ENCODE peak calls at places on chromosomes 6 and 20, in five cellular contexts. G, J, D, W and Q are unnamed samples. For H3K36me3, the result is how much of the 10 kb centered on the place peaks cover.

GRCh38 chr6:152669894-152670293 is 27.8 kb upstream of the MYCT1 start:
- DNase-seq in G (no peak), J (no peak), D (no peak), W (peak), Q (no peak)

GRCh38 chr6:138031417-138031816 is 75.8 kb downstream of the PERP start:
- DNase-seq in G (no peak), J (no peak), D (no peak), W (no peak), Q (no peak)

GRCh38 chr6:168219167-168219566 is 100.4 kb downstream of the DACT2 start:
- DNase-seq in G (no peak), J (no peak), D (no peak), W (no peak), Q (no peak)

GRCh38 chr20:32387262-32387661 is 29.1 kb downstream of the ASXL1 start:
- DNase-seq in G (no peak), J (no peak), D (no peak), W (peak), Q (no peak)

GRCh38 chr6:10579803-10580202 is 58.7 kb downstream of the GCNT2 start:
- DNase-seq in G (no peak), J (no peak), D (no peak), W (no peak), Q (no peak)

GRCh38 chr6:42279144-42279781 is 61.6 kb upstream of the MRPS10 start:
- DNase-seq in G (no peak), J (peak), D (peak), W (peak), Q (no peak)

GRCh38 chr6:116528800-116529199 is 16.7 kb downstream of the TRAPPC3L start:
- DNase-seq in G (no peak), J (no peak), D (no peak), W (peak), Q (no peak)

GRCh38 chr6:142313284-142313683 is 11.5 kb downstream of the ADGRG6 start:
- DNase-seq in G (no peak), J (no peak), D (no peak), W (peak), Q (no peak)

GRCh38 chr6:100719883-100720682 is 161.0 kb downstream of the ASCC3 start:
- DNase-seq in G (no peak), J (no peak), D (no peak), W (peak), Q (no peak)

GRCh38 chr6:127518212-127518709 is 874 bp downstream of the MTCL3 start:
- DNase-seq in G (no peak), J (no peak), D (no peak), W (no peak), Q (no peak)

GRCh38 chr6:12101653-12102312 is 89.7 kb downstream of the HIVEP1 start:
- DNase-seq in G (no peak), J (no peak), D (no peak), W (no peak), Q (no peak)

GRCh38 chr20:61919675-61920365 is 145.9 kb downstream of the TAF4 start:
- DNase-seq in G (no peak), J (no peak), D (no peak), W (no peak), Q (no peak)

GRCh38 chr6:135196739-135197510 is 15.8 kb downstream of the MYB start:
- DNase-seq in G (no peak), J (no peak), D (no peak), W (no peak), Q (no peak)

GRCh38 chr6:135195045-135195444 is 13.9 kb downstream of the MYB start:
- DNase-seq in G (no peak), J (no peak), D (no peak), W (no peak), Q (no peak)

GRCh38 chr6:135192256-135193174 is 11.4 kb downstream of the MYB start:
- DNase-seq in G (no peak), J (no peak), D (no peak), W (no peak), Q (no peak)

GRCh38 chr6:135193221-135193620 is 12.1 kb downstream of the MYB start:
- DNase-seq in G (no peak), J (no peak), D (no peak), W (no peak), Q (no peak)

GRCh38 chr6:135195522-135195921 is 14.4 kb downstream of the MYB start:
- DNase-seq in G (no peak), J (no peak), D (no peak), W (no peak), Q (no peak)
- TF ChIP-seq POLR2A in G (no peak), J (no peak), D (no peak), W (no peak), Q (no peak)

GRCh38 chr6:155399062-155399746 is 56.4 kb downstream of the NOX3 start:
- DNase-seq in G (no peak), J (no peak), D (no peak), W (no peak), Q (no peak)
- H3K4me3 ChIP-seq in G (no peak), J (no peak), D (no peak), W (no peak), Q (no peak)

GRCh38 chr20:17956099-17956685 is 12.4 kb downstream of the SNX5 start:
- DNase-seq in G (no peak), J (no peak), D (no peak), W (no peak), Q (no peak)
- H3K36me3 ChIP-seq in G (under half), J (under half), D (under half), W (under half), Q (half or more)

DNA sequence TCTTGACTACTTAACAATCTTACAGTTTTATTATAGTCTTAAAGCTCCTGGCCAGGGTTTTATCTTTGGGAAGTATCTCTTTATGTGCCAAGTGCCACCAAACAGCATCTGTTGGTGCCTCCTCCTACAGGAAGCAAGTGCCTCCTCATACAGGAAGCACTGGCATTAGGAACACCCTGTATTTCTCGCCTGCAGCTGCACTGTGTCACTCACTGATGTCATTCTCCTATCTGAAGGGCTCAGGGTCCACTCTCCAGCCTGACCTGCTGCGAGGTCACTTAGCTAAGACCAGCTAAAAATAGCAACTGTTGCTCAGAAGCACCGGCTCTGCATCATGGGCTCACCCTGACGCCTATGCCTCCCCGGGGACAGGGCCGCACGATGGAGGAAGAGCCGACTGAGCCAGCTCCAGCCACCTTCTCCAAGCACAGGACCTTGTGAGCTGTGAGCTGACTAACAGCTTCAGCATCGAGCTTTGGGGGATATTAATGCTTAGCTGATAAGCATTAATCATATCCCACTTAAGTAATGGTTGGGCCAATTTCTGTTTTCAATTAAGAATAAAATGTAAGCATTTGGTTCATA is 66.3 kb upstream of the CD93 start:
- DNase-seq in G (peak), J (peak), D (peak), W (peak), Q (no peak)
- TF ChIP-seq POLR2A in G (no peak), J (no peak), D (no peak), W (no peak), Q (no peak)